ENCODE peak calls at places on chromosomes 2 and 18, in six cellular contexts. One of them, this sample, is unnamed.

GRCh38 chr2:88540346-88540745 is 86.9 kb downstream of the EIF2AK3 start:
- DNase-seq in A549: peak; percentile 27
- DNase-seq in Karpas-422: no peak
- DNase-seq in uterus: no peak
- DNase-seq in mammary epithelial cell: peak; percentile 85
- DNase-seq in upper lobe of right lung: no peak
- DNase-seq in this sample: no peak

GRCh38 chr2:29655391-29656086 is 265.8 kb downstream of the ALK start:
- DNase-seq in A549: no peak
- DNase-seq in uterus: peak; percentile 35
- DNase-seq in mammary epithelial cell: no peak
- DNase-seq in upper lobe of right lung: no peak
- DNase-seq in Karpas-422: no peak
- DNase-seq in this sample: no peak

GRCh38 chr2:105893011-105893995 is 148.6 kb downstream of the NCK2 start:
- DNase-seq in mammary epithelial cell: no peak
- DNase-seq in upper lobe of right lung: no peak
- DNase-seq in A549: no peak
- DNase-seq in Karpas-422: no peak
- DNase-seq in uterus: no peak
- DNase-seq in this sample: no peak

GRCh38 chr2:166197446-166197845 is 69.6 kb upstream of the SCN1A start:
- DNase-seq in A549: no peak
- DNase-seq in uterus: no peak
- DNase-seq in upper lobe of right lung: no peak
- DNase-seq in mammary epithelial cell: no peak
- DNase-seq in Karpas-422: no peak
- DNase-seq in this sample: no peak

GRCh38 chr2:107633580-107634147 is 193.0 kb upstream of the RGPD4 start:
- DNase-seq in A549: peak; percentile 42
- DNase-seq in upper lobe of right lung: no peak
- DNase-seq in uterus: no peak
- DNase-seq in mammary epithelial cell: peak; percentile 79
- DNase-seq in Karpas-422: no peak
- DNase-seq in this sample: no peak

GRCh38 chr2:203808041-203808750 is 59.4 kb upstream of the CTLA4 start:
- DNase-seq in upper lobe of right lung: no peak
- DNase-seq in mammary epithelial cell: peak; percentile 83
- DNase-seq in Karpas-422: no peak
- DNase-seq in uterus: no peak
- DNase-seq in A549: no peak
- DNase-seq in this sample: no peak

GRCh38 chr2:23788100-23788499 is 138.8 kb downstream of the ATAD2B start:
- DNase-seq in mammary epithelial cell: no peak
- DNase-seq in upper lobe of right lung: no peak
- DNase-seq in Karpas-422: peak; percentile 46
- DNase-seq in uterus: no peak
- DNase-seq in A549: no peak
- DNase-seq in this sample: peak; percentile 29

GRCh38 chr2:128746356-128746755 is 427.7 kb upstream of the HS6ST1 start:
- DNase-seq in Karpas-422: no peak
- DNase-seq in upper lobe of right lung: no peak
- DNase-seq in mammary epithelial cell: peak; percentile 95
- DNase-seq in uterus: no peak
- DNase-seq in A549: no peak
- DNase-seq in this sample: no peak

GRCh38 chr2:144382848-144383247 is 137.1 kb downstream of the ZEB2 start:
- DNase-seq in Karpas-422: no peak
- DNase-seq in upper lobe of right lung: no peak
- DNase-seq in A549: no peak
- DNase-seq in uterus: no peak
- DNase-seq in mammary epithelial cell: no peak
- DNase-seq in this sample: peak; percentile 68

GRCh38 chr2:12318427-12319057 is 398.2 kb upstream of the TRIB2 start:
- DNase-seq in Karpas-422: no peak
- DNase-seq in A549: no peak
- DNase-seq in upper lobe of right lung: no peak
- DNase-seq in uterus: peak; percentile 51
- DNase-seq in mammary epithelial cell: peak; percentile 93
- DNase-seq in this sample: peak; percentile 24
- H3K4me1 ChIP-seq in Karpas-422: peaks cover 17% of the 10 kb centered on the region
- H3K4me1 ChIP-seq in A549: peaks cover 4% of the 10 kb centered on the region
- H3K4me1 ChIP-seq in upper lobe of right lung: peaks cover 5% of the 10 kb centered on the region
- H3K4me1 ChIP-seq in uterus: no peaks in the 10 kb centered on the region
- H3K4me1 ChIP-seq in mammary epithelial cell: peaks cover 58% of the 10 kb centered on the region
- H3K4me1 ChIP-seq in this sample: no peaks in the 10 kb centered on the region

GRCh38 chr2:71596011-71596410 is 142.7 kb downstream of the DYSF start:
- DNase-seq in upper lobe of right lung: no peak
- DNase-seq in A549: no peak
- DNase-seq in uterus: no peak
- DNase-seq in mammary epithelial cell: no peak
- DNase-seq in Karpas-422: no peak
- DNase-seq in this sample: no peak
- H3K4me1 ChIP-seq in upper lobe of right lung: no peaks in the 10 kb centered on the region
- H3K4me1 ChIP-seq in A549: no peaks in the 10 kb centered on the region
- H3K4me1 ChIP-seq in uterus: no peaks in the 10 kb centered on the region
- H3K4me1 ChIP-seq in mammary epithelial cell: no peaks in the 10 kb centered on the region
- H3K4me1 ChIP-seq in Karpas-422: peaks cover 7% of the 10 kb centered on the region
- H3K4me1 ChIP-seq in this sample: no peaks in the 10 kb centered on the region

GRCh38 chr2:46715541-46715940 is 200.1 kb downstream of the MCFD2 start:
- DNase-seq in A549: no peak
- DNase-seq in upper lobe of right lung: no peak
- DNase-seq in uterus: no peak
- DNase-seq in mammary epithelial cell: no peak
- DNase-seq in Karpas-422: no peak
- DNase-seq in this sample: no peak

GRCh38 chr2:46707909-46708308 is 207.7 kb downstream of the MCFD2 start:
- DNase-seq in Karpas-422: no peak
- DNase-seq in upper lobe of right lung: no peak
- DNase-seq in uterus: no peak
- DNase-seq in A549: no peak
- DNase-seq in mammary epithelial cell: no peak
- DNase-seq in this sample: no peak

GRCh38 chr2:46706264-46706983 is 209.2 kb downstream of the MCFD2 start:
- DNase-seq in Karpas-422: no peak
- DNase-seq in A549: no peak
- DNase-seq in uterus: no peak
- DNase-seq in mammary epithelial cell: no peak
- DNase-seq in upper lobe of right lung: no peak
- DNase-seq in this sample: no peak

GRCh38 chr2:46708492-46708891 is 207.1 kb downstream of the MCFD2 start:
- DNase-seq in upper lobe of right lung: no peak
- DNase-seq in Karpas-422: no peak
- DNase-seq in mammary epithelial cell: no peak
- DNase-seq in A549: no peak
- DNase-seq in uterus: no peak
- DNase-seq in this sample: no peak

GRCh38 chr2:46711156-46711555 is 204.4 kb downstream of the MCFD2 start:
- DNase-seq in upper lobe of right lung: no peak
- DNase-seq in Karpas-422: no peak
- DNase-seq in A549: no peak
- DNase-seq in mammary epithelial cell: no peak
- DNase-seq in uterus: no peak
- DNase-seq in this sample: no peak
- H3K4me1 ChIP-seq in upper lobe of right lung: peaks cover 30% of the 10 kb centered on the region
- H3K4me1 ChIP-seq in Karpas-422: peaks cover 4% of the 10 kb centered on the region
- H3K4me1 ChIP-seq in A549: peaks cover 36% of the 10 kb centered on the region
- H3K4me1 ChIP-seq in mammary epithelial cell: peaks cover 5% of the 10 kb centered on the region
- H3K4me1 ChIP-seq in uterus: peaks cover 8% of the 10 kb centered on the region
- H3K4me1 ChIP-seq in this sample: no peaks in the 10 kb centered on the region

GRCh38 chr2:36484454-36484853 is 113.5 kb downstream of the FEZ2 start:
- DNase-seq in mammary epithelial cell: no peak
- DNase-seq in A549: no peak
- DNase-seq in uterus: no peak
- DNase-seq in upper lobe of right lung: no peak
- DNase-seq in Karpas-422: no peak
- DNase-seq in this sample: no peak
- H3K4me1 ChIP-seq in mammary epithelial cell: peaks cover 44% of the 10 kb centered on the region
- H3K4me1 ChIP-seq in A549: peaks cover 99% of the 10 kb centered on the region
- H3K4me1 ChIP-seq in uterus: peaks cover 12% of the 10 kb centered on the region
- H3K4me1 ChIP-seq in upper lobe of right lung: peaks cover 44% of the 10 kb centered on the region
- H3K4me1 ChIP-seq in Karpas-422: no peaks in the 10 kb centered on the region
- H3K4me1 ChIP-seq in this sample: no peaks in the 10 kb centered on the region

DNA sequence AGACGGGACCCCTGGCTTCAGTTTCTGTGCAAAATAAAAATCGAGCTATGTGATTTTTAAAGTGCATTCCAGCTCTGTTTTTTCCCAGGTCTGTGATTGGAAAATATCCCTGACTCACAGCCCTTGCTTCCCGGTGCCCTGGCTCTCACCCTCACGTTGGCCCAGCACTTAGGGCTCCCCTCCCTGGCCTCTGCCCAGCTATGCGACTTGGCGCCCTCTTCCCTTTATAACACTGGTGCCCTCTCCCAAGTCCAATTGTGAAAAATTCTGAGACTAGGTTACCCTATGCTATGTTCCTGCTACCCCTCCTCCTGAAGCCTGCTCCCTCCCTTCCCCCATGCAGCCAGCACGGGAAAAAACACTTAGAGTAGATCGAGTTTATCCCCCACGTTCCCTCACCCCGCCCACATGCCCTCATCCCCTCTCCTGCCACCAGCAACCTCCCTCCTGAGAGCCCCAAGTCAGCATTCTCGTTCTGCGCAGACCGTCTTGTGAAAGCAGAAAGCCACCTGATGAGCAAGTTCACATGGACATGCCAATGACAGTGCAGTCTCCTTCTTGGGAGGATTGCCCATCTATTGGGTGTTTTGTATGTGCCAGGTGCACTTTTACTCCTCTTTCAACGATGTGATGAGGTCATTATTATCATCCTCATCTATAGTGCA is 228.8 kb downstream of the VAPA start:
- DNase-seq in Karpas-422: no peak
- DNase-seq in uterus: no peak
- DNase-seq in upper lobe of right lung: no peak
- DNase-seq in A549: peak; percentile 35
- DNase-seq in mammary epithelial cell: no peak
- DNase-seq in this sample: no peak
- H3K4me1 ChIP-seq in Karpas-422: no peaks in the 10 kb centered on the region
- H3K4me1 ChIP-seq in uterus: no peaks in the 10 kb centered on the region
- H3K4me1 ChIP-seq in upper lobe of right lung: peaks cover 27% of the 10 kb centered on the region
- H3K4me1 ChIP-seq in A549: peaks cover 40% of the 10 kb centered on the region
- H3K4me1 ChIP-seq in mammary epithelial cell: no peaks in the 10 kb centered on the region
- H3K4me1 ChIP-seq in this sample: peaks cover 3% of the 10 kb centered on the region

This sample was measured in small intestine.